ENCODE peak calls at places on chromosome 4, in four cellular contexts. S, M, R and B are unnamed samples.

GRCh38 chr4:10891866-10892265 is 207.3 kb upstream of the CLNK start:
- DNase-seq in S (no peak), M (no peak), R (no peak), B (no peak)

GRCh38 chr4:69823481-69824186 is 36.3 kb downstream of the SULT1E1 start:
- DNase-seq in S (no peak), M (no peak), R (peak), B (no peak)

GRCh38 chr4:106671711-106672110 is 303.1 kb upstream of the GIMD1 start:
- DNase-seq in S (no peak), M (no peak), R (no peak), B (no peak)

GRCh38 chr4:53616219-53616618 is 24.9 kb upstream of the LNX1 start:
- DNase-seq in S (no peak), M (no peak), R (no peak), B (no peak)

GRCh38 chr4:8177956-8178355 is 19.3 kb upstream of the ABLIM2 start:
- DNase-seq in S (no peak), M (no peak), R (no peak), B (no peak)

GRCh38 chr4:81818385-81818784 is 346.7 kb upstream of the RASGEF1B start:
- DNase-seq in S (no peak), M (no peak), R (no peak), B (no peak)

GRCh38 chr4:187602339-187603092 is 393.1 kb upstream of the ZFP42 start:
- DNase-seq in S (no peak), M (peak), R (no peak), B (no peak)

GRCh38 chr4:126957555-126958440 is 675.0 kb upstream of the INTU start:
- DNase-seq in S (no peak), M (no peak), R (no peak), B (no peak)

GRCh38 chr4:7358100-7358735 is 76.5 kb downstream of the PSAPL1 start:
- DNase-seq in S (no peak), M (peak), R (no peak), B (peak)

GRCh38 chr4:171813195-171813955 is at the start of gene GALNTL6:
- DNase-seq in S (peak), M (no peak), R (no peak), B (no peak)

GRCh38 chr4:79917246-79917645 is 155.8 kb downstream of the ANTXR2 start:
- DNase-seq in S (peak), M (peak), R (peak), B (no peak)

GRCh38 chr4:109156346-109156745 is 146.1 kb downstream of the COL25A1 start:
- DNase-seq in S (no peak), M (no peak), R (no peak), B (no peak)

GRCh38 chr4:79588679-79589078 is 180.7 kb upstream of the GK2 start:
- DNase-seq in S (no peak), M (peak), R (no peak), B (no peak)

GRCh38 chr4:27934881-27935280 is 1074.2 kb downstream of the STIM2 start:
- DNase-seq in S (no peak), M (no peak), R (no peak), B (no peak)

GRCh38 chr4:40909363-40909876 is 159.7 kb downstream of the NSUN7 start:
- DNase-seq in S (no peak), M (peak), R (no peak), B (no peak)

GRCh38 chr4:25621027-25621930 is 34.4 kb upstream of the SLC34A2 start:
- DNase-seq in S (peak), M (no peak), R (no peak), B (peak)

GRCh38 chr4:42151568-42152506 is 618 bp downstream of the BEND4 start:
- DNase-seq in S (peak), M (no peak), R (peak), B (no peak)

GRCh38 chr4:212438-213174 is 88.3 kb downstream of the ZNF718 start:
- DNase-seq in S (no peak), M (no peak), R (no peak), B (peak)

GRCh38 chr4:26765515-26765914 is 95.1 kb upstream of the STIM2 start:
- DNase-seq in S (no peak), M (peak), R (no peak), B (no peak)

GRCh38 chr4:180598281-180598680 is 1644.9 kb upstream of the TENM3 start:
- DNase-seq in S (no peak), M (peak), R (no peak), B (no peak)

GRCh38 chr4:7800996-7801395 is 138.7 kb downstream of the AFAP1 start:
- DNase-seq in S (no peak), M (no peak), R (no peak), B (no peak)

GRCh38 chr4:56655209-56655626 is 25.9 kb downstream of the HOPX start:
- DNase-seq in S (peak), M (no peak), R (no peak), B (no peak)